ENCODE peak calls at places on chromosomes 1 and 21, in nine cellular contexts. H is GM20000; L is MV-4-11; G is left lung; R is stimulated activated CD8-positive, alpha-beta memory T cell treated with anti-CD3 and anti-CD28 coated beads, Interleukin-12 subunit alpha, Interleukin-12 subunit beta, amount 100 ng/mL, for 1 hour; S is activated naive CD4-positive, alpha-beta T cell treated with anti-CD3 and anti-CD28 coated beads, Interleukin-2, amount 50 U/mL, for 16 hours; J is aorta; D is cardiac muscle cell; Z is DMS79 treated with DMSO at 0.1 percent for 48 hours. I is an unnamed sample.

GRCh38 chr1:23776198-23776597 is 2.0 kb upstream of the PITHD1 start:
- DNase-seq in Z (no peak), G (no peak), L (no peak), J (no peak), D (no peak), S (no peak), R (no peak), H (no peak), I (no peak)

GRCh38 chr1:93111065-93111464 is 32.0 kb downstream of the MTF2 start:
- DNase-seq in S (no peak), H (peak), J (no peak), R (no peak), G (no peak), L (no peak), D (no peak), Z (no peak), I (no peak)

GRCh38 chr21:41717573-41718330 is 49.1 kb downstream of the RIPK4 start:
- DNase-seq in D (no peak), H (no peak), S (no peak), J (no peak), R (no peak), Z (no peak), L (no peak), G (no peak), I (no peak)

GRCh38 chr21:36282568-36283230 is 37.3 kb upstream of the MORC3 start:
- DNase-seq in S (no peak), H (no peak), G (no peak), L (peak), Z (no peak), J (no peak), D (no peak), R (no peak), I (no peak)

GRCh38 chr1:84386716-84387479 is 11.4 kb upstream of the DNASE2B start:
- DNase-seq in Z (peak), S (no peak), J (no peak), L (no peak), H (no peak), D (no peak), G (no peak), R (no peak), I (no peak)

GRCh38 chr21:21436012-21436545 is 437.9 kb downstream of the NCAM2 start:
- DNase-seq in R (no peak), L (no peak), Z (no peak), S (no peak), J (no peak), D (no peak), H (no peak), G (no peak), I (no peak)

GRCh38 chr1:21721271-21721985 is 52.3 kb upstream of the RAP1GAP start:
- DNase-seq in H (no peak), S (no peak), L (no peak), G (no peak), Z (no peak), J (no peak), R (no peak), D (no peak), I (no peak)

GRCh38 chr1:70528591-70529333 is 117.7 kb downstream of the CTH start:
- DNase-seq in H (peak), D (peak), R (no peak), L (peak), Z (no peak), J (no peak), G (no peak), S (no peak), I (no peak)

GRCh38 chr21:33789697-33790096 is 125.9 kb downstream of the ATP5PO start:
- DNase-seq in L (no peak), H (no peak), J (no peak), S (no peak), Z (no peak), R (no peak), D (no peak), G (no peak), I (no peak)

GRCh38 chr1:150874455-150875196 is 1.8 kb downstream of the ARNT start:
- DNase-seq in R (no peak), S (no peak), L (no peak), H (no peak), D (no peak), Z (no peak), J (no peak), G (no peak), I (no peak)

GRCh38 chr1:192343304-192343703 is 26.5 kb downstream of the RGS21 start:
- DNase-seq in J (no peak), S (no peak), Z (no peak), L (no peak), G (no peak), D (no peak), H (no peak), R (no peak), I (no peak)

GRCh38 chr1:178941849-178942248 is 71.0 kb upstream of the ANGPTL1 start:
- DNase-seq in S (no peak), Z (no peak), R (no peak), L (no peak), D (no peak), J (no peak), H (no peak), G (no peak), I (no peak)

GRCh38 chr21:42799948-42800347 is 79.4 kb downstream of the WDR4 start:
- DNase-seq in J (no peak), G (no peak), D (no peak), H (no peak), Z (no peak), L (no peak), S (no peak), R (no peak), I (no peak)

GRCh38 chr1:29687601-29688244 is 451.4 kb downstream of the PTPRU start:
- DNase-seq in G (no peak), L (no peak), H (no peak), Z (no peak), R (no peak), S (no peak), J (no peak), D (no peak), I (no peak)

GRCh38 chr1:209207701-209208286 is 375.7 kb upstream of the CAMK1G start:
- DNase-seq in J (peak), L (peak), R (no peak), D (peak), G (peak), H (peak), S (no peak), Z (peak), I (no peak)

GRCh38 chr21:46005081-46005480 is 23.5 kb downstream of the COL6A1 start:
- DNase-seq in Z (no peak), S (no peak), G (no peak), R (no peak), D (no peak), L (no peak), H (no peak), J (peak), I (no peak)

GRCh38 chr21:35473496-35473895 is 424.4 kb upstream of the RUNX1 start:
- DNase-seq in J (no peak), Z (no peak), R (no peak), S (no peak), L (peak), G (no peak), D (no peak), H (no peak), I (no peak)

GRCh38 chr1:15028117-15028516 is 125.4 kb upstream of the TMEM51 start:
- DNase-seq in L (no peak), D (no peak), R (no peak), Z (no peak), H (no peak), S (no peak), J (peak), G (peak), I (no peak)

GRCh38 chr1:102970496-102971078 is 137.7 kb downstream of the COL11A1 start:
- DNase-seq in S (no peak), Z (no peak), R (no peak), H (peak), D (peak), G (no peak), L (peak), J (no peak), I (no peak)

GRCh38 chr1:109896681-109897080 is 14.0 kb upstream of the CSF1 start:
- DNase-seq in G (no peak), H (no peak), S (no peak), Z (no peak), L (no peak), J (no peak), D (no peak), R (no peak), I (no peak)

GRCh38 chr1:244807138-244807537 is 28.3 kb upstream of the COX20 start:
- DNase-seq in D (no peak), L (no peak), S (no peak), G (no peak), R (no peak), Z (no peak), H (no peak), J (no peak), I (no peak)

GRCh38 chr1:181033128-181033798 is 520 bp upstream of the MR1 start:
- DNase-seq in Z (no peak), S (no peak), R (no peak), G (peak), H (no peak), L (peak), J (peak), D (no peak), I (no peak)

GRCh38 chr1:119321661-119322419 is 46.7 kb upstream of the HAO2 start:
- DNase-seq in H (no peak), G (no peak), Z (no peak), L (no peak), J (no peak), S (no peak), D (no peak), R (no peak), I (no peak)

GRCh38 chr1:246151796-246152434 is 355.2 kb downstream of the SMYD3 start:
- DNase-seq in J (no peak), L (peak), S (no peak), H (no peak), G (no peak), D (peak), Z (peak), R (no peak), I (no peak)

GRCh38 chr1:50967416-50968020 is 2.5 kb upstream of the CDKN2C start:
- DNase-seq in S (no peak), R (no peak), L (peak), D (no peak), Z (peak), G (no peak), J (no peak), H (peak), I (no peak)

GRCh38 chr1:109904105-109904817 is 6.4 kb upstream of the CSF1 start:
- DNase-seq in H (no peak), L (peak), G (no peak), D (no peak), J (no peak), R (no peak), Z (no peak), S (no peak), I (no peak)

GRCh38 chr1:151130837-151131586 is 15.4 kb downstream of the SEMA6C start:
- DNase-seq in G (peak), L (no peak), Z (peak), R (peak), D (peak), J (peak), H (peak), S (peak), I (peak)

GRCh38 chr1:11413907-11414495 is 65.0 kb upstream of the DISP3 start:
- DNase-seq in G (no peak), S (no peak), H (no peak), L (no peak), R (no peak), J (no peak), D (peak), Z (peak), I (no peak)

GRCh38 chr1:201585901-201586300 is 47.0 kb downstream of the NAV1 start:
- DNase-seq in D (no peak), L (no peak), Z (no peak), R (no peak), G (no peak), H (no peak), S (no peak), J (no peak), I (no peak)

GRCh38 chr1:118535901-118536300 is 350.9 kb upstream of the SPAG17 start:
- DNase-seq in H (no peak), D (no peak), Z (no peak), G (no peak), R (no peak), J (no peak), L (no peak), S (no peak), I (no peak)

GRCh38 chr1:162633327-162633762 is 1.1 kb downstream of the DDR2 start:
- DNase-seq in S (no peak), J (no peak), D (no peak), Z (no peak), L (no peak), R (no peak), G (no peak), H (peak), I (no peak)

I was measured in activated T-cell treated with anti-CD3 and anti-CD28 coated beads for 4 hours.